ENCODE peak calls at places on chromosomes 16 and 17, in five cellular contexts. L is stimulated activated CD4-positive, alpha-beta T cell treated with anti-CD3 and anti-CD28 coated beads, Interleukin-2, amount 100 ng/mL, for 4 hours; Q is memory B cell; Y is stimulated activated CD8-positive, alpha-beta memory T cell treated with anti-CD3 and anti-CD28 coated beads, Interleukin-4, amount 100 ng/mL, for 4 hours; G is activated naive CD8-positive, alpha-beta T cell treated with anti-CD3 and anti-CD28 coated beads, Interleukin-2, amount 10 ng/mL, durations not matched to agents 7 days and 5 days. C is an unnamed sample.

GRCh38 chr16:58201163-58201562 is 3.3 kb upstream of the CSNK2A2 start:
- DNase-seq in L (no peak), Q (no peak), Y (no peak), G (no peak), C (no peak)

GRCh38 chr17:64938925-64939474 is 19.7 kb upstream of the LRRC37A3 start:
- DNase-seq in L (peak; percentile 32), Q (no peak), Y (peak; percentile 15), G (peak; percentile 69), C (no peak)

GRCh38 chr17:57365420-57365819 is 109.1 kb downstream of the MSI2 start:
- DNase-seq in L (no peak), Q (no peak), Y (no peak), G (no peak), C (no peak)

GRCh38 chr16:86343111-86343642 is 167.2 kb upstream of the FOXF1 start:
- DNase-seq in L (no peak), Q (no peak), Y (no peak), G (no peak), C (no peak)

GRCh38 chr17:65564793-65565192 is 3.3 kb upstream of the AXIN2 start:
- DNase-seq in L (no peak), Q (no peak), Y (no peak), G (no peak), C (peak; percentile 66)

GRCh38 chr16:23232806-23233205 is 50.3 kb downstream of the SCNN1G start:
- DNase-seq in L (no peak), Q (no peak), Y (no peak), G (no peak), C (no peak)

GRCh38 chr16:68374961-68375660 is 64.3 kb downstream of the PRMT7 start:
- DNase-seq in L (no peak), Q (no peak), Y (no peak), G (peak; percentile 30), C (peak; percentile 70)

GRCh38 chr16:2967211-2967631 is 1.9 kb upstream of the PAQR4 start:
- DNase-seq in L (no peak), Q (no peak), Y (no peak), G (no peak), C (no peak)

GRCh38 chr17:7215652-7216139 is 3.9 kb downstream of the DLG4 start:
- DNase-seq in L (no peak), Q (no peak), Y (no peak), G (no peak), C (no peak)

GRCh38 chr16:68951991-68952877 is 108.9 kb downstream of the TANGO6 start:
- DNase-seq in L (no peak), Q (no peak), Y (no peak), G (no peak), C (no peak)

GRCh38 chr17:37361543-37361942 is 14.2 kb upstream of the C17orf78 start:
- DNase-seq in L (no peak), Q (no peak), Y (no peak), G (no peak), C (no peak)

GRCh38 chr17:81398170-81398854 is 3.1 kb downstream of the BAHCC1 start:
- DNase-seq in L (no peak), Q (no peak), Y (no peak), G (no peak), C (peak; percentile 45)

GRCh38 chr17:78589885-78590284 is 12.7 kb upstream of the DNAH17 start:
- DNase-seq in L (no peak), Q (no peak), Y (no peak), G (no peak), C (no peak)

GRCh38 chr17:73191443-73192218 is 1.2 kb upstream of the COG1 start:
- DNase-seq in L (peak; percentile 59), Q (peak; percentile 50), Y (peak; percentile 43), G (peak; percentile 66), C (peak; percentile 85)

GRCh38 chr17:48241131-48241591 is 133.6 kb downstream of the SNX11 start:
- DNase-seq in L (no peak), Q (no peak), Y (no peak), G (peak; percentile 31), C (no peak)

GRCh38 chr16:50280932-50281331 is 14.6 kb downstream of the ADCY7 start:
- DNase-seq in L (no peak), Q (no peak), Y (no peak), G (no peak), C (no peak)

GRCh38 chr17:47905221-47905733 is 9.2 kb downstream of the SP2 start:
- DNase-seq in L (no peak), Q (no peak), Y (no peak), G (no peak), C (peak; percentile 92)

GRCh38 chr16:23081675-23082119 is 67.6 kb downstream of the USP31 start:
- DNase-seq in L (no peak), Q (no peak), Y (no peak), G (no peak), C (no peak)

C was measured in cerebellum.